ENCODE peak calls at places on chromosomes 2 and 18, in eight cellular contexts. One of them, this sample, is unnamed.

GRCh38 chr2:109523536-109524361 is 90.0 kb downstream of the SEPTIN10 start:
- DNase-seq in neural progenitor cell: no peak
- DNase-seq in ovary: peak; percentile 23
- DNase-seq in transverse colon: no peak
- DNase-seq in fibroblast of lung: no peak
- DNase-seq in kidney epithelial cell: no peak
- DNase-seq in tibial artery: no peak
- DNase-seq in hepatocyte: no peak
- DNase-seq in this sample: no peak

GRCh38 chr18:8413751-8414150 is 195.5 kb upstream of the RAB12 start:
- DNase-seq in transverse colon: no peak
- DNase-seq in ovary: no peak
- DNase-seq in neural progenitor cell: no peak
- DNase-seq in fibroblast of lung: no peak
- DNase-seq in kidney epithelial cell: no peak
- DNase-seq in hepatocyte: no peak
- DNase-seq in tibial artery: no peak
- DNase-seq in this sample: no peak

GRCh38 chr18:68791801-68792200 is 6.1 kb upstream of the CCDC102B start:
- DNase-seq in kidney epithelial cell: no peak
- DNase-seq in transverse colon: no peak
- DNase-seq in neural progenitor cell: no peak
- DNase-seq in hepatocyte: peak; percentile 25
- DNase-seq in tibial artery: no peak
- DNase-seq in ovary: no peak
- DNase-seq in fibroblast of lung: peak; percentile 86
- DNase-seq in this sample: no peak

GRCh38 chr2:11174222-11174621 is 19.0 kb downstream of the SLC66A3 start:
- DNase-seq in ovary: no peak
- DNase-seq in kidney epithelial cell: no peak
- DNase-seq in fibroblast of lung: no peak
- DNase-seq in transverse colon: no peak
- DNase-seq in tibial artery: no peak
- DNase-seq in neural progenitor cell: no peak
- DNase-seq in hepatocyte: no peak
- DNase-seq in this sample: no peak

GRCh38 chr2:172449916-172450550 is 22.6 kb downstream of the ITGA6 start:
- DNase-seq in transverse colon: no peak
- DNase-seq in tibial artery: no peak
- DNase-seq in kidney epithelial cell: no peak
- DNase-seq in ovary: no peak
- DNase-seq in hepatocyte: no peak
- DNase-seq in neural progenitor cell: no peak
- DNase-seq in fibroblast of lung: no peak
- DNase-seq in this sample: no peak

GRCh38 chr2:148814143-148814852 is 60.7 kb upstream of the KIF5C start:
- DNase-seq in ovary: no peak
- DNase-seq in kidney epithelial cell: no peak
- DNase-seq in transverse colon: peak; percentile 26
- DNase-seq in neural progenitor cell: no peak
- DNase-seq in tibial artery: no peak
- DNase-seq in hepatocyte: no peak
- DNase-seq in fibroblast of lung: peak; percentile 56
- DNase-seq in this sample: peak; percentile 60

GRCh38 chr2:240565267-240566202 is 2.7 kb upstream of the RNPEPL1 start:
- DNase-seq in tibial artery: peak; percentile 78
- DNase-seq in transverse colon: peak; percentile 90
- DNase-seq in ovary: peak; percentile 69
- DNase-seq in kidney epithelial cell: no peak
- DNase-seq in neural progenitor cell: no peak
- DNase-seq in hepatocyte: peak; percentile 94
- DNase-seq in fibroblast of lung: no peak
- DNase-seq in this sample: peak; percentile 69

GRCh38 chr2:16666453-16666801 is 793 bp upstream of the CYRIA start:
- DNase-seq in fibroblast of lung: peak; percentile 80
- DNase-seq in kidney epithelial cell: no peak
- DNase-seq in tibial artery: no peak
- DNase-seq in neural progenitor cell: no peak
- DNase-seq in ovary: no peak
- DNase-seq in transverse colon: no peak
- DNase-seq in hepatocyte: peak; percentile 16
- DNase-seq in this sample: peak; percentile 55

GRCh38 chr2:88489181-88489580 is 36.7 kb upstream of the FOXI3 start:
- DNase-seq in hepatocyte: no peak
- DNase-seq in kidney epithelial cell: no peak
- DNase-seq in ovary: no peak
- DNase-seq in tibial artery: no peak
- DNase-seq in neural progenitor cell: no peak
- DNase-seq in transverse colon: no peak
- DNase-seq in fibroblast of lung: no peak
- DNase-seq in this sample: no peak

GRCh38 chr18:12637901-12638633 is 19.8 kb downstream of the SPIRE1 start:
- DNase-seq in fibroblast of lung: no peak
- DNase-seq in transverse colon: no peak
- DNase-seq in ovary: no peak
- DNase-seq in tibial artery: no peak
- DNase-seq in hepatocyte: no peak
- DNase-seq in neural progenitor cell: no peak
- DNase-seq in kidney epithelial cell: no peak
- DNase-seq in this sample: peak; percentile 12

GRCh38 chr2:3491306-3491705 is 28.0 kb downstream of the ADI1 start:
- DNase-seq in hepatocyte: no peak
- DNase-seq in tibial artery: no peak
- DNase-seq in kidney epithelial cell: no peak
- DNase-seq in ovary: no peak
- DNase-seq in neural progenitor cell: no peak
- DNase-seq in fibroblast of lung: no peak
- DNase-seq in transverse colon: no peak
- DNase-seq in this sample: no peak

GRCh38 chr2:226694142-226694541 is 105.5 kb downstream of the IRS1 start:
- DNase-seq in hepatocyte: no peak
- DNase-seq in fibroblast of lung: no peak
- DNase-seq in ovary: no peak
- DNase-seq in tibial artery: no peak
- DNase-seq in kidney epithelial cell: no peak
- DNase-seq in neural progenitor cell: no peak
- DNase-seq in transverse colon: no peak
- DNase-seq in this sample: no peak

GRCh38 chr18:23356416-23356815 is 96.7 kb upstream of the RIOK3 start:
- DNase-seq in transverse colon: no peak
- DNase-seq in kidney epithelial cell: no peak
- DNase-seq in ovary: no peak
- DNase-seq in tibial artery: no peak
- DNase-seq in neural progenitor cell: no peak
- DNase-seq in fibroblast of lung: no peak
- DNase-seq in hepatocyte: no peak
- DNase-seq in this sample: no peak

GRCh38 chr2:109030870-109031480 is 42.0 kb upstream of the EDAR start:
- DNase-seq in fibroblast of lung: no peak
- DNase-seq in ovary: no peak
- DNase-seq in neural progenitor cell: no peak
- DNase-seq in hepatocyte: no peak
- DNase-seq in tibial artery: no peak
- DNase-seq in transverse colon: no peak
- DNase-seq in kidney epithelial cell: no peak
- DNase-seq in this sample: no peak

GRCh38 chr2:20626698-20627471 is 24.0 kb downstream of the HS1BP3 start:
- DNase-seq in kidney epithelial cell: no peak
- DNase-seq in ovary: peak; percentile 32
- DNase-seq in tibial artery: no peak
- DNase-seq in hepatocyte: no peak
- DNase-seq in fibroblast of lung: no peak
- DNase-seq in transverse colon: no peak
- DNase-seq in neural progenitor cell: no peak
- DNase-seq in this sample: no peak

GRCh38 chr2:119544075-119545031 is at the start of gene CFAP221:
- DNase-seq in kidney epithelial cell: peak; percentile 16
- DNase-seq in fibroblast of lung: peak; percentile 55
- DNase-seq in transverse colon: peak; percentile 74
- DNase-seq in hepatocyte: peak; percentile 92
- DNase-seq in neural progenitor cell: peak; percentile 95
- DNase-seq in tibial artery: peak; percentile 30
- DNase-seq in ovary: peak; percentile 78
- DNase-seq in this sample: peak; percentile 64

GRCh38 chr18:80191264-80191663 is 56.0 kb downstream of the PARD6G start:
- DNase-seq in neural progenitor cell: no peak
- DNase-seq in fibroblast of lung: no peak
- DNase-seq in tibial artery: no peak
- DNase-seq in transverse colon: no peak
- DNase-seq in ovary: no peak
- DNase-seq in hepatocyte: no peak
- DNase-seq in kidney epithelial cell: no peak
- DNase-seq in this sample: no peak

GRCh38 chr18:24731981-24732380 is 271.5 kb downstream of the HRH4 start:
- DNase-seq in kidney epithelial cell: no peak
- DNase-seq in hepatocyte: no peak
- DNase-seq in neural progenitor cell: peak; percentile 6
- DNase-seq in transverse colon: no peak
- DNase-seq in fibroblast of lung: no peak
- DNase-seq in tibial artery: no peak
- DNase-seq in ovary: no peak
- DNase-seq in this sample: no peak

GRCh38 chr2:163467206-163467605 is 268.6 kb downstream of the FIGN start:
- DNase-seq in tibial artery: no peak
- DNase-seq in transverse colon: no peak
- DNase-seq in neural progenitor cell: no peak
- DNase-seq in fibroblast of lung: no peak
- DNase-seq in hepatocyte: no peak
- DNase-seq in ovary: no peak
- DNase-seq in kidney epithelial cell: no peak
- DNase-seq in this sample: no peak

GRCh38 chr2:236309669-236310029 is 45.4 kb upstream of the ASB18 start:
- DNase-seq in transverse colon: no peak
- DNase-seq in fibroblast of lung: no peak
- DNase-seq in neural progenitor cell: peak; percentile 82
- DNase-seq in tibial artery: no peak
- DNase-seq in kidney epithelial cell: no peak
- DNase-seq in ovary: no peak
- DNase-seq in hepatocyte: peak; percentile 52
- DNase-seq in this sample: no peak

GRCh38 chr2:290090-290722 is 2.3 kb upstream of the ALKAL2 start:
- DNase-seq in fibroblast of lung: peak; percentile 83
- DNase-seq in transverse colon: peak; percentile 74
- DNase-seq in neural progenitor cell: peak; percentile 81
- DNase-seq in tibial artery: peak; percentile 72
- DNase-seq in kidney epithelial cell: peak; percentile 25
- DNase-seq in hepatocyte: peak; percentile 83
- DNase-seq in ovary: peak; percentile 92
- DNase-seq in this sample: peak; percentile 61
- H3K27me3 ChIP-seq in fibroblast of lung: peaks cover 6% of the 10 kb centered on the region
- H3K27me3 ChIP-seq in transverse colon: peaks cover 58% of the 10 kb centered on the region
- H3K27me3 ChIP-seq in neural progenitor cell: peaks cover 77% of the 10 kb centered on the region
- H3K27me3 ChIP-seq in tibial artery: peaks cover 35% of the 10 kb centered on the region
- H3K27me3 ChIP-seq in kidney epithelial cell: peaks cover 20% of the 10 kb centered on the region
- H3K27me3 ChIP-seq in hepatocyte: peaks cover 58% of the 10 kb centered on the region
- H3K27me3 ChIP-seq in ovary: no peaks in the 10 kb centered on the region
- H3K27me3 ChIP-seq in this sample: peaks cover 16% of the 10 kb centered on the region

GRCh38 chr18:45656194-45656593 is 40.9 kb downstream of the SLC14A2 start:
- DNase-seq in fibroblast of lung: no peak
- DNase-seq in kidney epithelial cell: no peak
- DNase-seq in hepatocyte: no peak
- DNase-seq in transverse colon: no peak
- DNase-seq in neural progenitor cell: no peak
- DNase-seq in tibial artery: no peak
- DNase-seq in ovary: no peak
- DNase-seq in this sample: no peak
- TF ChIP-seq CTCF in fibroblast of lung: no peak
- TF ChIP-seq CTCF in kidney epithelial cell: no peak
- TF ChIP-seq CTCF in hepatocyte: no peak
- TF ChIP-seq CTCF in transverse colon: no peak
- TF ChIP-seq CTCF in neural progenitor cell: no peak
- TF ChIP-seq CTCF in tibial artery: no peak
- TF ChIP-seq CTCF in ovary: no peak
- TF ChIP-seq CTCF in this sample: no peak

GRCh38 chr18:56542488-56542887 is 95.9 kb downstream of the TXNL1 start:
- DNase-seq in kidney epithelial cell: no peak
- DNase-seq in transverse colon: no peak
- DNase-seq in neural progenitor cell: no peak
- DNase-seq in ovary: no peak
- DNase-seq in fibroblast of lung: no peak
- DNase-seq in tibial artery: no peak
- DNase-seq in hepatocyte: no peak
- DNase-seq in this sample: no peak
- H3K27me3 ChIP-seq in kidney epithelial cell: no peaks in the 10 kb centered on the region
- H3K27me3 ChIP-seq in transverse colon: no peaks in the 10 kb centered on the region
- H3K27me3 ChIP-seq in neural progenitor cell: no peaks in the 10 kb centered on the region
- H3K27me3 ChIP-seq in ovary: no peaks in the 10 kb centered on the region
- H3K27me3 ChIP-seq in fibroblast of lung: no peaks in the 10 kb centered on the region
- H3K27me3 ChIP-seq in tibial artery: no peaks in the 10 kb centered on the region
- H3K27me3 ChIP-seq in hepatocyte: no peaks in the 10 kb centered on the region
- H3K27me3 ChIP-seq in this sample: no peaks in the 10 kb centered on the region

GRCh38 chr18:49949991-49950395 is 136.7 kb upstream of the ACAA2 start:
- DNase-seq in neural progenitor cell: no peak
- DNase-seq in hepatocyte: no peak
- DNase-seq in kidney epithelial cell: no peak
- DNase-seq in transverse colon: no peak
- DNase-seq in tibial artery: no peak
- DNase-seq in fibroblast of lung: no peak
- DNase-seq in ovary: no peak
- DNase-seq in this sample: no peak

GRCh38 chr18:49948975-49949374 is 135.6 kb upstream of the ACAA2 start:
- DNase-seq in ovary: no peak
- DNase-seq in fibroblast of lung: no peak
- DNase-seq in transverse colon: no peak
- DNase-seq in tibial artery: no peak
- DNase-seq in kidney epithelial cell: no peak
- DNase-seq in neural progenitor cell: no peak
- DNase-seq in hepatocyte: no peak
- DNase-seq in this sample: no peak

DNA sequence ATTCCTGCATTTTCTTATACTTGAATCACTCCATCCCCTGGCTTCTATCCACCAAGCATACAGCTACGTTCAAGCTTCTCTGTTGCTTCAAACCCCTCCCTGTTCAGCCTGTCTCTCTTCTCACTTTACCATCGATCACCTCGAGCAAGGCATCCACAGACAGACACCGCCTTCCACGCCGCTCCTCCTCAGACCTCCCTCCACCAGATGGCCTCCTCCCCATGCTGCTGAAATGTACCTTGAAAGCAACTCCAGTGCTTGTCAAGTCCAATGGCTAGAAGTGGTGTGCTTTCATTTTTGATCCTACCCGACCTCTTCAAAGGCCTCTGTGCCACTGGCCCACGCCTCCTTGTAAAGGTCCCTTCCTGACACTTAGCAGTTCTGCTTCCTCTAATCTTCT is 131.3 kb upstream of the ACAA2 start:
- DNase-seq in fibroblast of lung: peak; percentile 1
- DNase-seq in ovary: no peak
- DNase-seq in transverse colon: no peak
- DNase-seq in hepatocyte: peak; percentile 40
- DNase-seq in neural progenitor cell: no peak
- DNase-seq in kidney epithelial cell: no peak
- DNase-seq in tibial artery: no peak
- DNase-seq in this sample: no peak
- TF ChIP-seq CTCF in fibroblast of lung: peak; percentile 3
- TF ChIP-seq CTCF in ovary: no peak
- TF ChIP-seq CTCF in transverse colon: peak; percentile 19
- TF ChIP-seq CTCF in hepatocyte: peak; percentile 38
- TF ChIP-seq CTCF in neural progenitor cell: peak; percentile 6
- TF ChIP-seq CTCF in kidney epithelial cell: peak; percentile 48
- TF ChIP-seq CTCF in tibial artery: peak; percentile 10
- TF ChIP-seq CTCF in this sample: peak; percentile 10